ENCODE peak calls at places on chromosomes 12 and 14, in six cellular contexts. One of them, this sample, is unnamed.

GRCh38 chr12:106109168-106109910 is 29.4 kb downstream of the NUAK1 start:
- DNase-seq in stimulated activated CD8-positive, alpha-beta memory T cell treated with anti-CD3 and anti-CD28 coated beads, Interleukin-7, amount 100 ng/mL, for 24 hours: no peak
- DNase-seq in upper lobe of right lung: no peak
- DNase-seq in cardiac muscle cell: peak
- DNase-seq in NCI-H1436 treated with DMSO at 0.1 percent for 48 hours: no peak
- DNase-seq in T follicular helper cell: no peak
- DNase-seq in this sample: no peak

GRCh38 chr12:101746661-101747060 is 7.4 kb upstream of the SYCP3 start:
- DNase-seq in stimulated activated CD8-positive, alpha-beta memory T cell treated with anti-CD3 and anti-CD28 coated beads, Interleukin-7, amount 100 ng/mL, for 24 hours: no peak
- DNase-seq in upper lobe of right lung: no peak
- DNase-seq in cardiac muscle cell: peak
- DNase-seq in NCI-H1436 treated with DMSO at 0.1 percent for 48 hours: no peak
- DNase-seq in T follicular helper cell: no peak
- DNase-seq in this sample: no peak

GRCh38 chr14:101781240-101782061 is 19.9 kb downstream of the PPP2R5C start:
- DNase-seq in stimulated activated CD8-positive, alpha-beta memory T cell treated with anti-CD3 and anti-CD28 coated beads, Interleukin-7, amount 100 ng/mL, for 24 hours: peak
- DNase-seq in upper lobe of right lung: peak
- DNase-seq in cardiac muscle cell: peak
- DNase-seq in NCI-H1436 treated with DMSO at 0.1 percent for 48 hours: no peak
- DNase-seq in T follicular helper cell: no peak
- DNase-seq in this sample: peak

GRCh38 chr14:75125617-75126016 is 1.2 kb downstream of the NEK9 start:
- DNase-seq in stimulated activated CD8-positive, alpha-beta memory T cell treated with anti-CD3 and anti-CD28 coated beads, Interleukin-7, amount 100 ng/mL, for 24 hours: no peak
- DNase-seq in upper lobe of right lung: no peak
- DNase-seq in cardiac muscle cell: peak
- DNase-seq in NCI-H1436 treated with DMSO at 0.1 percent for 48 hours: no peak
- DNase-seq in T follicular helper cell: no peak
- DNase-seq in this sample: no peak

GRCh38 chr14:64434528-64434927 is 30.8 kb upstream of the AKAP5 start:
- DNase-seq in stimulated activated CD8-positive, alpha-beta memory T cell treated with anti-CD3 and anti-CD28 coated beads, Interleukin-7, amount 100 ng/mL, for 24 hours: no peak
- DNase-seq in upper lobe of right lung: no peak
- DNase-seq in cardiac muscle cell: peak
- DNase-seq in NCI-H1436 treated with DMSO at 0.1 percent for 48 hours: no peak
- DNase-seq in T follicular helper cell: no peak
- DNase-seq in this sample: no peak

GRCh38 chr14:36690301-36691020 is 28.8 kb downstream of the PAX9 start:
- DNase-seq in stimulated activated CD8-positive, alpha-beta memory T cell treated with anti-CD3 and anti-CD28 coated beads, Interleukin-7, amount 100 ng/mL, for 24 hours: no peak
- DNase-seq in upper lobe of right lung: no peak
- DNase-seq in cardiac muscle cell: no peak
- DNase-seq in NCI-H1436 treated with DMSO at 0.1 percent for 48 hours: no peak
- DNase-seq in T follicular helper cell: no peak
- DNase-seq in this sample: no peak

GRCh38 chr12:88338486-88338885 is 196.4 kb downstream of the TMTC3 start:
- DNase-seq in stimulated activated CD8-positive, alpha-beta memory T cell treated with anti-CD3 and anti-CD28 coated beads, Interleukin-7, amount 100 ng/mL, for 24 hours: no peak
- DNase-seq in upper lobe of right lung: no peak
- DNase-seq in cardiac muscle cell: no peak
- DNase-seq in NCI-H1436 treated with DMSO at 0.1 percent for 48 hours: no peak
- DNase-seq in T follicular helper cell: no peak
- DNase-seq in this sample: no peak

GRCh38 chr14:20632448-20632830 is 9.1 kb downstream of the OR6S1 start:
- DNase-seq in stimulated activated CD8-positive, alpha-beta memory T cell treated with anti-CD3 and anti-CD28 coated beads, Interleukin-7, amount 100 ng/mL, for 24 hours: no peak
- DNase-seq in upper lobe of right lung: no peak
- DNase-seq in cardiac muscle cell: no peak
- DNase-seq in NCI-H1436 treated with DMSO at 0.1 percent for 48 hours: no peak
- DNase-seq in T follicular helper cell: no peak
- DNase-seq in this sample: no peak

GRCh38 chr12:1927751-1928351 is 9.4 kb upstream of the CACNA2D4 start:
- DNase-seq in stimulated activated CD8-positive, alpha-beta memory T cell treated with anti-CD3 and anti-CD28 coated beads, Interleukin-7, amount 100 ng/mL, for 24 hours: no peak
- DNase-seq in upper lobe of right lung: peak
- DNase-seq in cardiac muscle cell: peak
- DNase-seq in NCI-H1436 treated with DMSO at 0.1 percent for 48 hours: no peak
- DNase-seq in T follicular helper cell: no peak
- DNase-seq in this sample: no peak

GRCh38 chr12:103966736-103967135 is 1.1 kb downstream of the TDG start:
- DNase-seq in stimulated activated CD8-positive, alpha-beta memory T cell treated with anti-CD3 and anti-CD28 coated beads, Interleukin-7, amount 100 ng/mL, for 24 hours: no peak
- DNase-seq in upper lobe of right lung: no peak
- DNase-seq in cardiac muscle cell: peak
- DNase-seq in NCI-H1436 treated with DMSO at 0.1 percent for 48 hours: no peak
- DNase-seq in T follicular helper cell: no peak
- DNase-seq in this sample: no peak

GRCh38 chr12:87368259-87368658 is 660.9 kb downstream of the C12orf50 start:
- DNase-seq in stimulated activated CD8-positive, alpha-beta memory T cell treated with anti-CD3 and anti-CD28 coated beads, Interleukin-7, amount 100 ng/mL, for 24 hours: no peak
- DNase-seq in upper lobe of right lung: no peak
- DNase-seq in cardiac muscle cell: no peak
- DNase-seq in NCI-H1436 treated with DMSO at 0.1 percent for 48 hours: no peak
- DNase-seq in T follicular helper cell: no peak
- DNase-seq in this sample: no peak

GRCh38 chr12:47946413-47947107 is 16.8 kb upstream of the TMEM106C start:
- DNase-seq in stimulated activated CD8-positive, alpha-beta memory T cell treated with anti-CD3 and anti-CD28 coated beads, Interleukin-7, amount 100 ng/mL, for 24 hours: no peak
- DNase-seq in upper lobe of right lung: no peak
- DNase-seq in cardiac muscle cell: no peak
- DNase-seq in NCI-H1436 treated with DMSO at 0.1 percent for 48 hours: no peak
- DNase-seq in T follicular helper cell: no peak
- DNase-seq in this sample: no peak

GRCh38 chr12:53867216-53868012 is 71.2 kb upstream of the HOXC13 start:
- DNase-seq in stimulated activated CD8-positive, alpha-beta memory T cell treated with anti-CD3 and anti-CD28 coated beads, Interleukin-7, amount 100 ng/mL, for 24 hours: no peak
- DNase-seq in upper lobe of right lung: no peak
- DNase-seq in cardiac muscle cell: no peak
- DNase-seq in NCI-H1436 treated with DMSO at 0.1 percent for 48 hours: no peak
- DNase-seq in T follicular helper cell: no peak
- DNase-seq in this sample: no peak

GRCh38 chr14:71529855-71530254 is 402.4 kb upstream of the RGS6 start:
- DNase-seq in stimulated activated CD8-positive, alpha-beta memory T cell treated with anti-CD3 and anti-CD28 coated beads, Interleukin-7, amount 100 ng/mL, for 24 hours: no peak
- DNase-seq in upper lobe of right lung: no peak
- DNase-seq in cardiac muscle cell: peak
- DNase-seq in NCI-H1436 treated with DMSO at 0.1 percent for 48 hours: peak
- DNase-seq in T follicular helper cell: no peak
- DNase-seq in this sample: no peak

GRCh38 chr12:89461649-89462612 is 62.7 kb downstream of the GALNT4 start:
- DNase-seq in stimulated activated CD8-positive, alpha-beta memory T cell treated with anti-CD3 and anti-CD28 coated beads, Interleukin-7, amount 100 ng/mL, for 24 hours: no peak
- DNase-seq in upper lobe of right lung: no peak
- DNase-seq in cardiac muscle cell: peak
- DNase-seq in NCI-H1436 treated with DMSO at 0.1 percent for 48 hours: peak
- DNase-seq in T follicular helper cell: no peak
- DNase-seq in this sample: no peak

GRCh38 chr14:101230851-101231550 is 327.5 kb upstream of the RTL1 start:
- DNase-seq in stimulated activated CD8-positive, alpha-beta memory T cell treated with anti-CD3 and anti-CD28 coated beads, Interleukin-7, amount 100 ng/mL, for 24 hours: no peak
- DNase-seq in upper lobe of right lung: no peak
- DNase-seq in cardiac muscle cell: no peak
- DNase-seq in NCI-H1436 treated with DMSO at 0.1 percent for 48 hours: no peak
- DNase-seq in T follicular helper cell: no peak
- DNase-seq in this sample: no peak

GRCh38 chr14:54976316-54976715 is 50.6 kb downstream of the WDHD1 start:
- DNase-seq in stimulated activated CD8-positive, alpha-beta memory T cell treated with anti-CD3 and anti-CD28 coated beads, Interleukin-7, amount 100 ng/mL, for 24 hours: no peak
- DNase-seq in upper lobe of right lung: no peak
- DNase-seq in cardiac muscle cell: peak
- DNase-seq in NCI-H1436 treated with DMSO at 0.1 percent for 48 hours: no peak
- DNase-seq in T follicular helper cell: no peak
- DNase-seq in this sample: no peak

GRCh38 chr12:24608637-24609285 is 340.1 kb downstream of the BCAT1 start:
- DNase-seq in stimulated activated CD8-positive, alpha-beta memory T cell treated with anti-CD3 and anti-CD28 coated beads, Interleukin-7, amount 100 ng/mL, for 24 hours: no peak
- DNase-seq in upper lobe of right lung: no peak
- DNase-seq in cardiac muscle cell: peak
- DNase-seq in NCI-H1436 treated with DMSO at 0.1 percent for 48 hours: no peak
- DNase-seq in T follicular helper cell: no peak
- DNase-seq in this sample: no peak

GRCh38 chr14:63659726-63660125 is 18.1 kb upstream of the WDR89 start:
- DNase-seq in stimulated activated CD8-positive, alpha-beta memory T cell treated with anti-CD3 and anti-CD28 coated beads, Interleukin-7, amount 100 ng/mL, for 24 hours: no peak
- DNase-seq in upper lobe of right lung: no peak
- DNase-seq in cardiac muscle cell: peak
- DNase-seq in NCI-H1436 treated with DMSO at 0.1 percent for 48 hours: no peak
- DNase-seq in T follicular helper cell: no peak
- DNase-seq in this sample: no peak

GRCh38 chr12:92045852-92046251 is 99.8 kb downstream of the BTG1 start:
- DNase-seq in stimulated activated CD8-positive, alpha-beta memory T cell treated with anti-CD3 and anti-CD28 coated beads, Interleukin-7, amount 100 ng/mL, for 24 hours: no peak
- DNase-seq in upper lobe of right lung: no peak
- DNase-seq in cardiac muscle cell: no peak
- DNase-seq in NCI-H1436 treated with DMSO at 0.1 percent for 48 hours: no peak
- DNase-seq in T follicular helper cell: no peak
- DNase-seq in this sample: no peak

GRCh38 chr12:6224550-6224949 is 24.4 kb downstream of the CD9 start:
- DNase-seq in stimulated activated CD8-positive, alpha-beta memory T cell treated with anti-CD3 and anti-CD28 coated beads, Interleukin-7, amount 100 ng/mL, for 24 hours: no peak
- DNase-seq in upper lobe of right lung: no peak
- DNase-seq in cardiac muscle cell: peak
- DNase-seq in NCI-H1436 treated with DMSO at 0.1 percent for 48 hours: no peak
- DNase-seq in T follicular helper cell: no peak
- DNase-seq in this sample: no peak

GRCh38 chr12:27460471-27460978 is 14.0 kb downstream of the SMCO2 start:
- DNase-seq in stimulated activated CD8-positive, alpha-beta memory T cell treated with anti-CD3 and anti-CD28 coated beads, Interleukin-7, amount 100 ng/mL, for 24 hours: no peak
- DNase-seq in upper lobe of right lung: no peak
- DNase-seq in cardiac muscle cell: peak
- DNase-seq in NCI-H1436 treated with DMSO at 0.1 percent for 48 hours: no peak
- DNase-seq in T follicular helper cell: no peak
- DNase-seq in this sample: no peak

GRCh38 chr14:95163666-95164065 is 6.3 kb upstream of the DICER1 start:
- DNase-seq in stimulated activated CD8-positive, alpha-beta memory T cell treated with anti-CD3 and anti-CD28 coated beads, Interleukin-7, amount 100 ng/mL, for 24 hours: no peak
- DNase-seq in upper lobe of right lung: no peak
- DNase-seq in cardiac muscle cell: peak
- DNase-seq in NCI-H1436 treated with DMSO at 0.1 percent for 48 hours: no peak
- DNase-seq in T follicular helper cell: no peak
- DNase-seq in this sample: no peak

GRCh38 chr12:109266106-109266879 is 42.8 kb downstream of the FOXN4 start:
- DNase-seq in stimulated activated CD8-positive, alpha-beta memory T cell treated with anti-CD3 and anti-CD28 coated beads, Interleukin-7, amount 100 ng/mL, for 24 hours: no peak
- DNase-seq in upper lobe of right lung: no peak
- DNase-seq in cardiac muscle cell: no peak
- DNase-seq in NCI-H1436 treated with DMSO at 0.1 percent for 48 hours: no peak
- DNase-seq in T follicular helper cell: no peak
- DNase-seq in this sample: no peak

GRCh38 chr14:50768220-50768619 is 62.7 kb downstream of the NIN start:
- DNase-seq in stimulated activated CD8-positive, alpha-beta memory T cell treated with anti-CD3 and anti-CD28 coated beads, Interleukin-7, amount 100 ng/mL, for 24 hours: no peak
- DNase-seq in upper lobe of right lung: no peak
- DNase-seq in cardiac muscle cell: no peak
- DNase-seq in NCI-H1436 treated with DMSO at 0.1 percent for 48 hours: no peak
- DNase-seq in T follicular helper cell: no peak
- DNase-seq in this sample: no peak

GRCh38 chr12:66984962-66985361 is 284.2 kb upstream of the CAND1 start:
- DNase-seq in stimulated activated CD8-positive, alpha-beta memory T cell treated with anti-CD3 and anti-CD28 coated beads, Interleukin-7, amount 100 ng/mL, for 24 hours: no peak
- DNase-seq in upper lobe of right lung: no peak
- DNase-seq in cardiac muscle cell: no peak
- DNase-seq in NCI-H1436 treated with DMSO at 0.1 percent for 48 hours: no peak
- DNase-seq in T follicular helper cell: no peak
- DNase-seq in this sample: no peak

GRCh38 chr14:66117600-66117999 is 368.6 kb upstream of the CCDC196 start:
- DNase-seq in stimulated activated CD8-positive, alpha-beta memory T cell treated with anti-CD3 and anti-CD28 coated beads, Interleukin-7, amount 100 ng/mL, for 24 hours: no peak
- DNase-seq in upper lobe of right lung: no peak
- DNase-seq in cardiac muscle cell: peak
- DNase-seq in NCI-H1436 treated with DMSO at 0.1 percent for 48 hours: no peak
- DNase-seq in T follicular helper cell: no peak
- DNase-seq in this sample: no peak

GRCh38 chr14:95433094-95433478 is 83.4 kb downstream of the SYNE3 start:
- DNase-seq in stimulated activated CD8-positive, alpha-beta memory T cell treated with anti-CD3 and anti-CD28 coated beads, Interleukin-7, amount 100 ng/mL, for 24 hours: no peak
- DNase-seq in upper lobe of right lung: no peak
- DNase-seq in cardiac muscle cell: no peak
- DNase-seq in NCI-H1436 treated with DMSO at 0.1 percent for 48 hours: no peak
- DNase-seq in T follicular helper cell: no peak
- DNase-seq in this sample: no peak

This sample was measured in T-helper 2 cell.